ENCODE peak calls at places on chromosomes 12 and 14, in seven cellular contexts. One of them, this sample, is unnamed.

GRCh38 chr14:35113308-35113950 is 8.4 kb downstream of the PPP2R3C start:
- DNase-seq in effector memory CD4-positive, alpha-beta T cell: no peak
- DNase-seq in Jurkat, Clone E6-1: no peak
- DNase-seq in cardiac muscle cell: no peak
- DNase-seq in cardiac fibroblast: no peak
- DNase-seq in BJ: no peak
- DNase-seq in dorsolateral prefrontal cortex: no peak
- DNase-seq in this sample: no peak

GRCh38 chr14:24427537-24428508 is 1.6 kb downstream of the CBLN3 start:
- DNase-seq in effector memory CD4-positive, alpha-beta T cell: no peak
- DNase-seq in Jurkat, Clone E6-1: no peak
- DNase-seq in cardiac muscle cell: no peak
- DNase-seq in cardiac fibroblast: no peak
- DNase-seq in BJ: no peak
- DNase-seq in dorsolateral prefrontal cortex: no peak
- DNase-seq in this sample: no peak

GRCh38 chr14:87494010-87494409 is 499.0 kb downstream of the GALC start:
- DNase-seq in effector memory CD4-positive, alpha-beta T cell: no peak
- DNase-seq in Jurkat, Clone E6-1: peak
- DNase-seq in cardiac muscle cell: no peak
- DNase-seq in cardiac fibroblast: no peak
- DNase-seq in BJ: no peak
- DNase-seq in dorsolateral prefrontal cortex: no peak
- DNase-seq in this sample: no peak

GRCh38 chr14:32762886-32763285 is 175.8 kb upstream of the NPAS3 start:
- DNase-seq in effector memory CD4-positive, alpha-beta T cell: no peak
- DNase-seq in Jurkat, Clone E6-1: no peak
- DNase-seq in cardiac muscle cell: no peak
- DNase-seq in cardiac fibroblast: peak
- DNase-seq in BJ: no peak
- DNase-seq in dorsolateral prefrontal cortex: no peak
- DNase-seq in this sample: no peak

GRCh38 chr14:49778421-49778820 is 10.5 kb downstream of the KLHDC2 start:
- DNase-seq in effector memory CD4-positive, alpha-beta T cell: no peak
- DNase-seq in Jurkat, Clone E6-1: no peak
- DNase-seq in cardiac muscle cell: no peak
- DNase-seq in cardiac fibroblast: no peak
- DNase-seq in BJ: no peak
- DNase-seq in dorsolateral prefrontal cortex: no peak
- DNase-seq in this sample: no peak

GRCh38 chr12:27901959-27902358 is 70.6 kb downstream of the PTHLH start:
- DNase-seq in effector memory CD4-positive, alpha-beta T cell: no peak
- DNase-seq in Jurkat, Clone E6-1: no peak
- DNase-seq in cardiac muscle cell: no peak
- DNase-seq in cardiac fibroblast: peak
- DNase-seq in BJ: no peak
- DNase-seq in dorsolateral prefrontal cortex: no peak
- DNase-seq in this sample: no peak

GRCh38 chr12:121797937-121798801 is 4.7 kb upstream of the RHOF start:
- DNase-seq in effector memory CD4-positive, alpha-beta T cell: no peak
- DNase-seq in Jurkat, Clone E6-1: no peak
- DNase-seq in cardiac muscle cell: no peak
- DNase-seq in cardiac fibroblast: peak
- DNase-seq in BJ: no peak
- DNase-seq in dorsolateral prefrontal cortex: no peak
- DNase-seq in this sample: no peak

GRCh38 chr14:32693114-32693513 is 245.6 kb upstream of the NPAS3 start:
- DNase-seq in effector memory CD4-positive, alpha-beta T cell: no peak
- DNase-seq in Jurkat, Clone E6-1: no peak
- DNase-seq in cardiac muscle cell: no peak
- DNase-seq in cardiac fibroblast: peak
- DNase-seq in BJ: no peak
- DNase-seq in dorsolateral prefrontal cortex: no peak
- DNase-seq in this sample: peak

GRCh38 chr12:123037791-123038190 is 57.3 kb downstream of the ARL6IP4 start:
- DNase-seq in effector memory CD4-positive, alpha-beta T cell: no peak
- DNase-seq in Jurkat, Clone E6-1: no peak
- DNase-seq in cardiac muscle cell: no peak
- DNase-seq in cardiac fibroblast: no peak
- DNase-seq in BJ: no peak
- DNase-seq in dorsolateral prefrontal cortex: no peak
- DNase-seq in this sample: no peak

GRCh38 chr14:76715102-76715926 is 46.0 kb upstream of the VASH1 start:
- DNase-seq in effector memory CD4-positive, alpha-beta T cell: no peak
- DNase-seq in Jurkat, Clone E6-1: no peak
- DNase-seq in cardiac muscle cell: no peak
- DNase-seq in cardiac fibroblast: peak
- DNase-seq in BJ: no peak
- DNase-seq in dorsolateral prefrontal cortex: no peak
- DNase-seq in this sample: no peak

GRCh38 chr12:29634057-29634456 is 136.6 kb upstream of the OVCH1 start:
- DNase-seq in effector memory CD4-positive, alpha-beta T cell: no peak
- DNase-seq in Jurkat, Clone E6-1: no peak
- DNase-seq in cardiac muscle cell: peak
- DNase-seq in cardiac fibroblast: peak
- DNase-seq in BJ: no peak
- DNase-seq in dorsolateral prefrontal cortex: no peak
- DNase-seq in this sample: no peak

GRCh38 chr12:19681007-19681406 is 241.7 kb downstream of the AEBP2 start:
- DNase-seq in effector memory CD4-positive, alpha-beta T cell: no peak
- DNase-seq in Jurkat, Clone E6-1: peak
- DNase-seq in cardiac muscle cell: no peak
- DNase-seq in cardiac fibroblast: no peak
- DNase-seq in BJ: no peak
- DNase-seq in dorsolateral prefrontal cortex: no peak
- DNase-seq in this sample: no peak

GRCh38 chr14:73916324-73916723 is 29.7 kb downstream of the ZNF410 start:
- DNase-seq in effector memory CD4-positive, alpha-beta T cell: no peak
- DNase-seq in Jurkat, Clone E6-1: no peak
- DNase-seq in cardiac muscle cell: no peak
- DNase-seq in cardiac fibroblast: no peak
- DNase-seq in BJ: no peak
- DNase-seq in dorsolateral prefrontal cortex: no peak
- DNase-seq in this sample: no peak

DNA sequence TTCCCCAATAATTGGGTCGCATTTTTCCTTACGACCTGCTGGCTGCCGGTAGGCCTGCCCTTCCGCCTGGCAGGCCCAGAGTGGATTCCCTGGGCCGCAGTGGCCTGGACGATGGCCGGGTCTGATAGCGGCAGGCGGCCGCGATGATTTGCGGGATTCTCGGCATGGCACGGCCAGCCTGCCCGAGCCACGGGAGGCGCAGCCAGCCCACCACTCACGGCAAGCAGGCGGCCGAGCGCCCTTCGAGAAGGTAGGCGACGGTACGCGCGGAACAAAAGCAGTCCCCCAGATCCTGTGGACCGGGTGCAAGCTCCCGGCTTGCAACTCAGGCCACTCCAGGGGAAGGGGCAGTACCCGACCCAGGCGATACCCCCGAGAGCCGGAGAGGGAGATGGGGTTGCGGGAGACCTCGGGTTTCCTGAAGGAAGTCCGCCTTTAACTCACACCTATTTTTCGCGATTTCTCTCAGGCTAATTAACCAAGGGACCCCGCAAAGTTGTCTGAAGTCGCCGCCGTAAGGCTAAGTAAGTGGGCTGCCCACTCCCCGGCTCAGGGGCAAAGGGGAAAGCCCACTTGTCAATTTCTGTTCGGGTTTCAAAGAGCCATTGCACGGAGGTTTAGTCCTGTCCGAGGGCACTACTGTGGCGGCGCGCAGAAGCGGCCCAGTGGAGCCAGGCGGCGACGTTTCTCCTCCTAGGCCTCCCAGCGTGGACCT is 1.4 kb upstream of the GSC start:
- DNase-seq in effector memory CD4-positive, alpha-beta T cell: no peak
- DNase-seq in Jurkat, Clone E6-1: no peak
- DNase-seq in cardiac muscle cell: no peak
- DNase-seq in cardiac fibroblast: no peak
- DNase-seq in BJ: no peak
- DNase-seq in dorsolateral prefrontal cortex: no peak
- DNase-seq in this sample: no peak
- H3K4me3 ChIP-seq in effector memory CD4-positive, alpha-beta T cell: no peak
- H3K4me3 ChIP-seq in Jurkat, Clone E6-1: no peak
- H3K4me3 ChIP-seq in cardiac muscle cell: no peak
- H3K4me3 ChIP-seq in cardiac fibroblast: no peak
- H3K4me3 ChIP-seq in BJ: no peak
- H3K4me3 ChIP-seq in dorsolateral prefrontal cortex: no peak
- H3K4me3 ChIP-seq in this sample: no peak

GRCh38 chr12:113236539-113237354 is 15.5 kb downstream of the TPCN1 start:
- DNase-seq in effector memory CD4-positive, alpha-beta T cell: no peak
- DNase-seq in Jurkat, Clone E6-1: no peak
- DNase-seq in cardiac muscle cell: no peak
- DNase-seq in cardiac fibroblast: peak
- DNase-seq in BJ: no peak
- DNase-seq in dorsolateral prefrontal cortex: no peak
- DNase-seq in this sample: no peak
- H3K4me3 ChIP-seq in effector memory CD4-positive, alpha-beta T cell: no peak
- H3K4me3 ChIP-seq in Jurkat, Clone E6-1: no peak
- H3K4me3 ChIP-seq in cardiac muscle cell: no peak
- H3K4me3 ChIP-seq in cardiac fibroblast: no peak
- H3K4me3 ChIP-seq in BJ: no peak
- H3K4me3 ChIP-seq in dorsolateral prefrontal cortex: no peak
- H3K4me3 ChIP-seq in this sample: no peak

GRCh38 chr12:114407034-114407420 is 1.1 kb upstream of the TBX5 start:
- DNase-seq in effector memory CD4-positive, alpha-beta T cell: no peak
- DNase-seq in Jurkat, Clone E6-1: no peak
- DNase-seq in cardiac muscle cell: no peak
- DNase-seq in cardiac fibroblast: no peak
- DNase-seq in BJ: no peak
- DNase-seq in dorsolateral prefrontal cortex: no peak
- DNase-seq in this sample: no peak
- H3K4me3 ChIP-seq in effector memory CD4-positive, alpha-beta T cell: no peak
- H3K4me3 ChIP-seq in Jurkat, Clone E6-1: no peak
- H3K4me3 ChIP-seq in cardiac muscle cell: peak
- H3K4me3 ChIP-seq in cardiac fibroblast: peak
- H3K4me3 ChIP-seq in BJ: peak
- H3K4me3 ChIP-seq in dorsolateral prefrontal cortex: no peak
- H3K4me3 ChIP-seq in this sample: no peak

DNA sequence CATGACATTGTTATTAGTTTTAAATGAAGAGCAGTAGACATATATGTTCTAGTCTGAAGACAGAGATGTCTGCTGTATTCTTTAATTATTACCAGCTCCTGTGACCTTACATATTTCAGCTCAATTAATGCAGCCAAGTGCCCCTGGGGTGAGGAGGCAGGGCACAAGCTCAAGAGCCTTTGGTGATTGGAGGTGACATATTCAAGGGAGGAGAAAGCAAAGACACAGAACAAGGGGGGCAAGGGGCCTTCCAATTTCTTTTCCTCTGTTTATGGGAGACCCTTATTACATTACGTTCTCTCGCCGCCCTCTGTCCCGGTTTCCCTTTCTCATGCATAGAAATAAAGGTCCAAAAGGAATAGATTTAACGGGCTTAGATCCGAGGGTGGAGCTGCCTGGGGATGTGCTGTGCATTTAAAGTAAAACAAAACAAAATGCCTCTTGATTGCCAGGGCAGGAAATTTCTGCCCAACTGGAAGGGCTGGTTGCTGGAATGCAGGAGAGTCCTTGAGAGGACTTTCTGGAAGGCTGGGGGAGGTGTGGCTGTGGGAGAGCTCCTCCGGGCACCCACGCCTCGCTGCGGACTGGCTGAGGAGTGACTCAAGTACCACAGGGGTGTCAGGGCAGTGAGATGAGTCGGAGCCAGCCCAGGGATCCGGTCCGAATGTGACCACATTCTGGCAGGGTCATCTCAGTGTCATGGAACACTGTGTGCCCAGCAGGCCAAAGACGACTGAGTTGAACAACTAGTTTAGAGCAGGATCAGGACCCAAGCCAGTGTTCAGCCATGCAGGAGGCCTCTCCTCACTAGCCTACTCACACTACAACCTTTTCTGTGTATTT is 32.1 kb upstream of the GSG1 start:
- DNase-seq in effector memory CD4-positive, alpha-beta T cell: no peak
- DNase-seq in Jurkat, Clone E6-1: no peak
- DNase-seq in cardiac muscle cell: peak
- DNase-seq in cardiac fibroblast: peak
- DNase-seq in BJ: peak
- DNase-seq in dorsolateral prefrontal cortex: no peak
- DNase-seq in this sample: peak
- H3K4me3 ChIP-seq in effector memory CD4-positive, alpha-beta T cell: no peak
- H3K4me3 ChIP-seq in Jurkat, Clone E6-1: no peak
- H3K4me3 ChIP-seq in cardiac muscle cell: no peak
- H3K4me3 ChIP-seq in cardiac fibroblast: no peak
- H3K4me3 ChIP-seq in BJ: no peak
- H3K4me3 ChIP-seq in dorsolateral prefrontal cortex: peak
- H3K4me3 ChIP-seq in this sample: no peak

GRCh38 chr12:12891646-12892355 is 439 bp downstream of the GPRC5A start:
- DNase-seq in effector memory CD4-positive, alpha-beta T cell: no peak
- DNase-seq in Jurkat, Clone E6-1: no peak
- DNase-seq in cardiac muscle cell: no peak
- DNase-seq in cardiac fibroblast: peak
- DNase-seq in BJ: no peak
- DNase-seq in dorsolateral prefrontal cortex: no peak
- DNase-seq in this sample: no peak
- H3K4me3 ChIP-seq in effector memory CD4-positive, alpha-beta T cell: peak
- H3K4me3 ChIP-seq in Jurkat, Clone E6-1: no peak
- H3K4me3 ChIP-seq in cardiac muscle cell: peak
- H3K4me3 ChIP-seq in cardiac fibroblast: peak
- H3K4me3 ChIP-seq in BJ: peak
- H3K4me3 ChIP-seq in dorsolateral prefrontal cortex: peak
- H3K4me3 ChIP-seq in this sample: peak

DNA sequence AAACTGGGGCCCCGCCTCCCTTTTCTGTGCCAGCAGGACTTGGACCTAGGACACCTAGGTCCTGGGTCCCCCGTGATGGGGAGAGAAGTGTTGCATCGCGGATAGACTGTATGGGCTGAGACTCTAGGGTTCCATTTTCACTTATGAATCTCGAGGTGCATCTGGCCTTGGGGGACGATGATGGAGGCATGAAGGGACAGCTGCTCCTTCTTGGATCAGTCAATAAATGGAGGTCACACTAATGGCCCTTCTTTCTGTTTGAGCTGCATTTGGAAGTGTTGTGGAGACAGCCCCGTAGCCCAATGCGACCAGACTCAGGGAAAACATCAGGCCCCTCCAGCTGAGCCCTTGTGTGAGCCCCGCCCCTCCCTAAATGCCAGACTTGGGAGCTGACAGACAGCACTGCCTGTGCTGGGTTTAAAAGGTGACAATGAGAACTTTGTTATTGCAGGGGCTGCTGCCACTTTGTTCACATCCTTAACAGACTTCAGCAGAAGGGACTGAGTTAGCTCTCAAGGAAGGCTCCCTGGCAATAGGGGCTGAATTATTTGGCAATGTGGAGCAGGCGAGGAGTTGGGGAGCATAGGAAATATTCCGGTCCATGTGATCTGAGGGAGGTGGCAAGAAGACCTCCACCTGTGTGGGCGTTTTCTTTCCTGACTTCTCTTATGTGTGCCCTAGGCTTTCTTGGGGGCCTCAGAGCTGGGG is 838 bp downstream of the DTX3 start:
- DNase-seq in effector memory CD4-positive, alpha-beta T cell: no peak
- DNase-seq in Jurkat, Clone E6-1: no peak
- DNase-seq in cardiac muscle cell: peak
- DNase-seq in cardiac fibroblast: no peak
- DNase-seq in BJ: no peak
- DNase-seq in dorsolateral prefrontal cortex: no peak
- DNase-seq in this sample: no peak
- H3K4me3 ChIP-seq in effector memory CD4-positive, alpha-beta T cell: peak
- H3K4me3 ChIP-seq in Jurkat, Clone E6-1: no peak
- H3K4me3 ChIP-seq in cardiac muscle cell: peak
- H3K4me3 ChIP-seq in cardiac fibroblast: peak
- H3K4me3 ChIP-seq in BJ: peak
- H3K4me3 ChIP-seq in dorsolateral prefrontal cortex: peak
- H3K4me3 ChIP-seq in this sample: peak